ENCODE peak calls at places on chromosomes 13 and 19, in seven cellular contexts. A is NCI-H345; H is cardiac muscle cell; B is effector memory CD4-positive, alpha-beta T cell; O is NCI-H69; R is ecto neural progenitor cell; N is T-helper 2 cell. D is an unnamed sample.
A peak's percentile ranks its signal among the peaks of the same experiment; 100 is the strongest.

GRCh38 chr13:84303035-84303434 is 420.8 kb upstream of the SLITRK1 start:
- DNase-seq in A (no peak), H (no peak), B (no peak), O (no peak), R (no peak), N (no peak), D (no peak)

GRCh38 chr13:21670006-21670882 is 629 bp upstream of the FGF9 start:
- DNase-seq in A (peak; percentile 58), H (peak; percentile 83), B (peak; percentile 39), O (peak; percentile 80), R (peak; percentile 80), N (peak; percentile 59), D (peak; percentile 73)

GRCh38 chr19:28377077-28377476 is 835.9 kb downstream of the UQCRFS1 start:
- DNase-seq in A (no peak), H (peak; percentile 49), B (no peak), O (no peak), R (no peak), N (no peak), D (no peak)

GRCh38 chr19:764301-764700 is 13.4 kb downstream of the MISP start:
- DNase-seq in A (no peak), H (no peak), B (no peak), O (no peak), R (no peak), N (no peak), D (no peak)

GRCh38 chr13:109945206-109945960 is 159.0 kb upstream of the IRS2 start:
- DNase-seq in A (no peak), H (no peak), B (no peak), O (no peak), R (no peak), N (no peak), D (no peak)

GRCh38 chr19:36488118-36488815 is 1.1 kb downstream of the ZNF566 start:
- DNase-seq in A (no peak), H (no peak), B (no peak), O (no peak), R (no peak), N (no peak), D (no peak)

GRCh38 chr13:85512421-85512820 is 286.8 kb downstream of the SLITRK6 start:
- DNase-seq in A (no peak), H (no peak), B (no peak), O (no peak), R (no peak), N (no peak), D (no peak)

GRCh38 chr19:16885166-16885565 is 3.6 kb upstream of the F2RL3 start:
- DNase-seq in A (no peak), H (no peak), B (no peak), O (no peak), R (no peak), N (no peak), D (no peak)

GRCh38 chr13:40331802-40332201 is 334.6 kb downstream of the FOXO1 start:
- DNase-seq in A (no peak), H (no peak), B (no peak), O (no peak), R (no peak), N (no peak), D (no peak)

GRCh38 chr19:12796146-12797071 is 5.1 kb downstream of the JUNB start:
- DNase-seq in A (peak; percentile 52), H (peak; percentile 87), B (peak; percentile 54), O (peak; percentile 93), R (peak; percentile 87), N (peak; percentile 67), D (peak; percentile 82)

GRCh38 chr13:37984357-37984756 is 114.8 kb upstream of the TRPC4 start:
- DNase-seq in A (no peak), H (no peak), B (no peak), O (peak; percentile 55), R (no peak), N (no peak), D (peak; percentile 21)

GRCh38 chr19:47190167-47190727 is 40.8 kb downstream of the BBC3 start:
- DNase-seq in A (no peak), H (peak; percentile 41), B (peak; percentile 29), O (peak; percentile 74), R (no peak), N (peak; percentile 20), D (no peak)

GRCh38 chr19:13840751-13841338 is 36.1 kb upstream of the NANOS3 start:
- DNase-seq in A (no peak), H (no peak), B (no peak), O (no peak), R (no peak), N (no peak), D (no peak)

GRCh38 chr13:19862511-19863313 is 737 bp downstream of the ZMYM5 start:
- DNase-seq in A (no peak), H (peak; percentile 38), B (no peak), O (peak; percentile 56), R (peak; percentile 72), N (peak; percentile 30), D (no peak)

GRCh38 chr19:29393915-29394460 is 131.8 kb upstream of the VSTM2B start:
- DNase-seq in A (peak; percentile 61), H (no peak), B (no peak), O (no peak), R (no peak), N (no peak), D (no peak)

GRCh38 chr19:14425696-14426138 is 6.6 kb upstream of the DDX39A start:
- DNase-seq in A (no peak), H (no peak), B (no peak), O (no peak), R (no peak), N (no peak), D (no peak)

D was measured in COR-L47.